ENCODE peak calls at places on chromosomes 2 and 18, in ten cellular contexts. One of them, this sample, is unnamed.

GRCh38 chr2:1265454-1265853 is 147.8 kb upstream of the TPO start:
- DNase-seq in activated CD8-positive, alpha-beta memory T cell treated with anti-CD3 and anti-CD28 coated beads, Interleukin-2, amount 50 U/mL, for 48 hours: no peak
- DNase-seq in activated naive CD4-positive, alpha-beta T cell: no peak
- DNase-seq in caudate nucleus: no peak
- DNase-seq in bronchial epithelial cell: no peak
- DNase-seq in CD8-positive, alpha-beta T cell: no peak
- DNase-seq in astrocyte of the cerebellum: no peak
- DNase-seq in AG08396: no peak
- DNase-seq in trophoblast cell: no peak
- DNase-seq in transverse colon: no peak
- DNase-seq in this sample: no peak

GRCh38 chr18:26865557-26865956 is at the start of gene AQP4:
- DNase-seq in activated naive CD4-positive, alpha-beta T cell: no peak
- DNase-seq in trophoblast cell: no peak
- DNase-seq in AG08396: no peak
- DNase-seq in caudate nucleus: no peak
- DNase-seq in activated CD8-positive, alpha-beta memory T cell treated with anti-CD3 and anti-CD28 coated beads, Interleukin-2, amount 50 U/mL, for 48 hours: no peak
- DNase-seq in bronchial epithelial cell: no peak
- DNase-seq in astrocyte of the cerebellum: no peak
- DNase-seq in transverse colon: no peak
- DNase-seq in CD8-positive, alpha-beta T cell: no peak
- DNase-seq in this sample: no peak

GRCh38 chr18:28003451-28003850 is 173.5 kb downstream of the CDH2 start:
- DNase-seq in bronchial epithelial cell: peak
- DNase-seq in activated CD8-positive, alpha-beta memory T cell treated with anti-CD3 and anti-CD28 coated beads, Interleukin-2, amount 50 U/mL, for 48 hours: no peak
- DNase-seq in caudate nucleus: no peak
- DNase-seq in AG08396: no peak
- DNase-seq in transverse colon: no peak
- DNase-seq in astrocyte of the cerebellum: no peak
- DNase-seq in CD8-positive, alpha-beta T cell: no peak
- DNase-seq in trophoblast cell: no peak
- DNase-seq in activated naive CD4-positive, alpha-beta T cell: no peak
- DNase-seq in this sample: no peak

GRCh38 chr2:85594715-85595377 is 699 bp upstream of the RNF181 start:
- DNase-seq in astrocyte of the cerebellum: no peak
- DNase-seq in bronchial epithelial cell: no peak
- DNase-seq in activated CD8-positive, alpha-beta memory T cell treated with anti-CD3 and anti-CD28 coated beads, Interleukin-2, amount 50 U/mL, for 48 hours: no peak
- DNase-seq in activated naive CD4-positive, alpha-beta T cell: no peak
- DNase-seq in CD8-positive, alpha-beta T cell: no peak
- DNase-seq in transverse colon: no peak
- DNase-seq in trophoblast cell: no peak
- DNase-seq in caudate nucleus: no peak
- DNase-seq in AG08396: no peak
- DNase-seq in this sample: no peak

GRCh38 chr18:24011095-24011917 is 3.2 kb upstream of the TTC39C start:
- DNase-seq in astrocyte of the cerebellum: no peak
- DNase-seq in activated CD8-positive, alpha-beta memory T cell treated with anti-CD3 and anti-CD28 coated beads, Interleukin-2, amount 50 U/mL, for 48 hours: no peak
- DNase-seq in bronchial epithelial cell: no peak
- DNase-seq in trophoblast cell: no peak
- DNase-seq in CD8-positive, alpha-beta T cell: no peak
- DNase-seq in transverse colon: no peak
- DNase-seq in caudate nucleus: no peak
- DNase-seq in activated naive CD4-positive, alpha-beta T cell: no peak
- DNase-seq in AG08396: no peak
- DNase-seq in this sample: no peak

GRCh38 chr2:70962211-70962884 is 16.1 kb upstream of the ANKRD53 start:
- DNase-seq in caudate nucleus: no peak
- DNase-seq in astrocyte of the cerebellum: no peak
- DNase-seq in activated CD8-positive, alpha-beta memory T cell treated with anti-CD3 and anti-CD28 coated beads, Interleukin-2, amount 50 U/mL, for 48 hours: no peak
- DNase-seq in activated naive CD4-positive, alpha-beta T cell: no peak
- DNase-seq in transverse colon: no peak
- DNase-seq in CD8-positive, alpha-beta T cell: peak
- DNase-seq in bronchial epithelial cell: no peak
- DNase-seq in trophoblast cell: peak
- DNase-seq in AG08396: no peak
- DNase-seq in this sample: no peak

GRCh38 chr2:241047253-241048010 is 49.0 kb downstream of the SNED1 start:
- DNase-seq in astrocyte of the cerebellum: no peak
- DNase-seq in trophoblast cell: peak
- DNase-seq in transverse colon: no peak
- DNase-seq in caudate nucleus: no peak
- DNase-seq in activated CD8-positive, alpha-beta memory T cell treated with anti-CD3 and anti-CD28 coated beads, Interleukin-2, amount 50 U/mL, for 48 hours: no peak
- DNase-seq in AG08396: no peak
- DNase-seq in CD8-positive, alpha-beta T cell: no peak
- DNase-seq in bronchial epithelial cell: no peak
- DNase-seq in activated naive CD4-positive, alpha-beta T cell: no peak
- DNase-seq in this sample: no peak

GRCh38 chr2:96550787-96551604 is 14.4 kb downstream of the ARID5A start:
- DNase-seq in trophoblast cell: no peak
- DNase-seq in astrocyte of the cerebellum: no peak
- DNase-seq in activated CD8-positive, alpha-beta memory T cell treated with anti-CD3 and anti-CD28 coated beads, Interleukin-2, amount 50 U/mL, for 48 hours: peak
- DNase-seq in activated naive CD4-positive, alpha-beta T cell: no peak
- DNase-seq in AG08396: no peak
- DNase-seq in caudate nucleus: no peak
- DNase-seq in bronchial epithelial cell: no peak
- DNase-seq in transverse colon: no peak
- DNase-seq in CD8-positive, alpha-beta T cell: peak
- DNase-seq in this sample: no peak

GRCh38 chr2:154698238-154698788 is at the start of gene KCNJ3:
- DNase-seq in AG08396: no peak
- DNase-seq in activated naive CD4-positive, alpha-beta T cell: no peak
- DNase-seq in transverse colon: no peak
- DNase-seq in bronchial epithelial cell: no peak
- DNase-seq in CD8-positive, alpha-beta T cell: no peak
- DNase-seq in caudate nucleus: no peak
- DNase-seq in activated CD8-positive, alpha-beta memory T cell treated with anti-CD3 and anti-CD28 coated beads, Interleukin-2, amount 50 U/mL, for 48 hours: no peak
- DNase-seq in astrocyte of the cerebellum: no peak
- DNase-seq in trophoblast cell: no peak
- DNase-seq in this sample: no peak

GRCh38 chr2:216236486-216236885 is 127.3 kb downstream of the XRCC5 start:
- DNase-seq in astrocyte of the cerebellum: no peak
- DNase-seq in trophoblast cell: no peak
- DNase-seq in bronchial epithelial cell: no peak
- DNase-seq in activated CD8-positive, alpha-beta memory T cell treated with anti-CD3 and anti-CD28 coated beads, Interleukin-2, amount 50 U/mL, for 48 hours: peak
- DNase-seq in caudate nucleus: no peak
- DNase-seq in activated naive CD4-positive, alpha-beta T cell: no peak
- DNase-seq in AG08396: no peak
- DNase-seq in transverse colon: no peak
- DNase-seq in CD8-positive, alpha-beta T cell: no peak
- DNase-seq in this sample: no peak

GRCh38 chr2:226079186-226079585 is 679.7 kb downstream of the NYAP2 start:
- DNase-seq in trophoblast cell: no peak
- DNase-seq in caudate nucleus: no peak
- DNase-seq in activated CD8-positive, alpha-beta memory T cell treated with anti-CD3 and anti-CD28 coated beads, Interleukin-2, amount 50 U/mL, for 48 hours: no peak
- DNase-seq in CD8-positive, alpha-beta T cell: no peak
- DNase-seq in AG08396: no peak
- DNase-seq in bronchial epithelial cell: no peak
- DNase-seq in transverse colon: no peak
- DNase-seq in astrocyte of the cerebellum: peak
- DNase-seq in activated naive CD4-positive, alpha-beta T cell: no peak
- DNase-seq in this sample: no peak